ENCODE peak calls at places on chromosomes 13 and 19, in five cellular contexts. D, I, L, W and U are unnamed samples.

GRCh38 chr13:99086149-99086868 is 108.4 kb upstream of the DOCK9 start:
- DNase-seq in W (peak), L (peak), D (peak), I (peak), U (peak)

GRCh38 chr13:50124536-50125305 is 109.5 kb downstream of the KCNRG start:
- DNase-seq in D (peak), W (peak), I (peak), L (peak), U (peak)

GRCh38 chr13:30829145-30829544 is 76.9 kb upstream of the MEDAG start:
- DNase-seq in W (peak), L (no peak), D (no peak), I (no peak), U (peak)

GRCh38 chr13:99009987-99010551 is 32.2 kb upstream of the DOCK9 start:
- DNase-seq in W (no peak), I (no peak), L (no peak), D (no peak), U (no peak)

GRCh38 chr13:71830736-71831135 is 36.3 kb downstream of the DACH1 start:
- DNase-seq in D (no peak), W (no peak), I (no peak), L (no peak), U (no peak)

GRCh38 chr19:53659292-53659691 is 27.5 kb downstream of the DPRX start:
- DNase-seq in D (peak), W (peak), I (no peak), L (peak), U (no peak)

GRCh38 chr13:92225861-92226260 is 827.4 kb downstream of the GPC5 start:
- DNase-seq in W (no peak), I (no peak), L (no peak), D (no peak), U (no peak)

GRCh38 chr19:49570138-49570856 is 10.1 kb downstream of the NOSIP start:
- DNase-seq in D (peak), W (peak), I (peak), L (peak), U (peak)

GRCh38 chr19:51147663-51148062 is 5.6 kb downstream of the SIGLEC7 start:
- DNase-seq in W (no peak), D (no peak), I (no peak), L (no peak), U (no peak)

GRCh38 chr13:22001336-22001735 is 330.5 kb downstream of the FGF9 start:
- DNase-seq in L (no peak), D (no peak), I (no peak), W (no peak), U (no peak)

GRCh38 chr13:21997726-21998125 is 326.9 kb downstream of the FGF9 start:
- DNase-seq in D (no peak), I (no peak), W (no peak), L (no peak), U (no peak)

GRCh38 chr13:21998279-21998678 is 327.4 kb downstream of the FGF9 start:
- DNase-seq in D (no peak), L (no peak), W (no peak), I (no peak), U (no peak)

GRCh38 chr13:22000191-22000590 is 329.3 kb downstream of the FGF9 start:
- DNase-seq in W (no peak), I (no peak), D (no peak), L (no peak), U (no peak)

DNA sequence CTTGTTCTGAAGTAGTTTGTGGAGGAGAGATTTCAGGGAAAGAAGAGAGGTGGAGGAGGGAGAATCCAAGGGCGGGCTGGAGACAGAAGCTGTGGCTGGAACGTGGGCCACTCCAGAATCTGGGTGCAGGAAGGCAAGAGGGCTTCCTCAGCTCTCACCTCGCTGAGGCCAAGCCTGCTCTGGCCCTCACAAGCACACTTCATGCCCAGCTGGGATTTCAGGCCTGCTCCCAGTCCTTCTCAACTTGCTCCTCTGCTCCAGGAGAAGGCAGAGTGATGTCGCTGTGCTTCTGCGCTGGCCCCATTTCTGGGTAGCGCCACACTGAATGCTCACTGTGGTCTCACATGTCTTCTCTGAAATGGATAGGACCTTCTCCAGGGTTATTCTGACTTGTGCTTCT is 328.8 kb downstream of the FGF9 start:
- DNase-seq in I (no peak), L (no peak), D (no peak), W (no peak), U (no peak)
- H4K8ac ChIP-seq in I (no peak), L (no peak), D (no peak), W (no peak), U (no peak)

GRCh38 chr13:113178896-113179167 is 20.4 kb downstream of the PROZ start:
- DNase-seq in D (no peak), L (no peak), I (no peak), W (no peak), U (no peak)

GRCh38 chr13:113176292-113176691 is 17.8 kb downstream of the PROZ start:
- DNase-seq in L (no peak), I (no peak), D (no peak), W (no peak), U (no peak)

GRCh38 chr13:113179374-113180230 is 21.2 kb downstream of the PROZ start:
- DNase-seq in I (peak), L (no peak), D (no peak), W (no peak), U (peak)

GRCh38 chr13:113176822-113177221 is 18.4 kb downstream of the PROZ start:
- DNase-seq in L (no peak), I (no peak), D (no peak), W (no peak), U (no peak)

DNA sequence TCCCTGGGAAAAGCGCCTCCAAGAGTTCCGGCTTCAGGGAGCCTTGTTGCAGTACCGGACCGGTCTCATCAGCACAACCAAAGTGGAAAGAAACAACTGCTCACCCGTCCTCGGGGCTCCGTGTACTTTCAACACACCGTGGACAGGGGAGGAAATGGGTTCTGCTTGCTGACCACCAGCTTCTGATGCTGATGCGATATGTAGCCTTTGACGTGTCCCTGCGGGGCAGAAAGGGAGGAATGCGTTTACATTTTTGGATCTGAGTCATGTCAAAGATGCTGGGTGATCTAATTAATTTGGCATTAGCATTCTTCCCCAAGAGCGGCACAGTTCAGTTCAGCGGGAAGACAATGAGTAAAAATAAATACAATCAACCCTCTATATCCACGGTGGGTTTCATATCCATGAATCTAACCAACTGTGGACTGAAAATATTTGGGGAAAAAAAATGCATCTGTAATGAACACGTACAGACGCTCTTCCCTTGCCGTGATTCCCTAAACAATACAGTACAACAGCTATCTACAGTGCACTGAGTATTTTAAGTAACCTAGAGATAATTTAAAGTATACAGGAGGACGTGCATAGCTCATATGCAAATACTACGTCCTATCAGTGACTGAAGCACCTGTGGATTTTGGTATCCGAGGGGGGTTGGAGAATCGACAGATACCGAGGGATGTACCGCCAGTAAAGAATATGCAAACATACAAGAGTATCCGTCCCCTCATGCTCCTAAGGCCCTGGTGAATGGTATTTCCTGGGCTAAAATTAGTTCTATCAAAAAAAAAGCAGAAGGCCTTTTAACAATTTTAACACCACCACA is 19.8 kb downstream of the PROZ start:
- DNase-seq in W (peak), L (no peak), D (no peak), I (no peak), U (peak)
- H2BK120ac ChIP-seq in W (no peak), L (no peak), D (no peak), I (no peak), U (no peak)

GRCh38 chr13:73939071-73939380 is 195.2 kb downstream of the KLF12 start:
- DNase-seq in W (peak), L (no peak), I (no peak), D (no peak), U (peak)

GRCh38 chr13:73938375-73939070 is 195.7 kb downstream of the KLF12 start:
- DNase-seq in W (peak), D (no peak), L (no peak), I (peak), U (peak)

GRCh38 chr13:73936001-73936400 is 198.2 kb downstream of the KLF12 start:
- DNase-seq in I (no peak), D (no peak), W (no peak), L (no peak), U (no peak)

GRCh38 chr13:73939603-73940002 is 194.6 kb downstream of the KLF12 start:
- DNase-seq in D (no peak), L (no peak), W (no peak), I (no peak), U (no peak)

GRCh38 chr13:73937420-73937819 is 196.8 kb downstream of the KLF12 start:
- DNase-seq in I (no peak), D (no peak), W (no peak), L (no peak), U (peak)
- H2BK12ac ChIP-seq in I (no peak), D (no peak), W (no peak), L (no peak), U (no peak)

DNA sequence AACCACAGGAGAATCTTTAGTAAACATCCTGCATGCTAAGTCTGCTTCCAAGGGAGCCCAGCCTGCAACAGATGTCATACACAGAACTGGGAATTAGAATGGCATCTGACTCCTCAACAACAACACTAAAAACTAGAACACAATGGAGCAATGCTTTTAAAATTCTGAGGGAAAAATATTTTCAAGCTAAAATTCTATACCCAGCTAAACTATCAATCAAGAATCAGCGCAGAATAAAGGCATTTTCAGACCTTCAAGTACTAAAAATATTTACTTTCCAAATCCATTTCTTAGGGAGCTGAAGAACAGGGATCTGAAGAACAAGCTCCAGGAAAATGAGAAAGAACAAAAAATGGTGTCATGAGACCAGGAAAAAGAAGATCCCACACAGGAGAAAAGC is 46.9 kb upstream of the CHST8 start:
- DNase-seq in I (no peak), L (no peak), W (no peak), D (no peak), U (no peak)
- H4K8ac ChIP-seq in I (no peak), L (no peak), W (no peak), D (no peak), U (no peak)

DNA sequence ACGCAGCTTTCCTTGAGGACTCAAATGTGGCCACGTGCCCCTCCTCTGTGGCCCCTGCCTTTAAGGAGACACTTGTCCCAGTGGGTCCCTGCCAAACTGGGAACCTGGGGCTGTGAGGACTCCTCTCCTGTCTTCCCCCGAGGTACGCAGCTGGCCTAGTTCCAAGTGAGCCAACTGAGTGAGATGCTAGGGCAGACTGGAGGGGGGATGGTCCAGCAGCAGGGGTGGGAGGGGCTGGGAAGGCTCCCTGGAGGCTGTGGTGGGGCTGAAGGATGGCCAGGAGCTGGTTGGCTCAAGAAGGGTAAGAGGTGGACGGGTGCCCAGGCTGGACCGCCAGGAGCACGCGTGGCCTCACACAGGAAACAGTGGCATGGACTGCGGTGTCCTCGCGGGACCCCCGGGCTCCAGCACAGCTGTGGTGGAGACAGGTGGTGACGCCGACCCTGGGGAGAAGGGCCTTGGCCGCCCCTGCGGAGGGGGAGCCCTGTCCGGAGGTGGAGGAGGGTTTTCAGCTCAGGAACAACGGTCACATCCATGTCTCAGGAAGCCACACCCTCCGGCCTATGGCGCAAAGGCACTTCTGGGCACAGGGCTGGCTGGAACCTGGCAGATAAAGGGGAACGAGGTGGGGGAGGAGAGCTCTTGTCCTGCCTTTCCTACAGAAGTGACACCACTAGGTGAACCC is 45.8 kb downstream of the MLLT1 start:
- DNase-seq in W (no peak), D (no peak), I (no peak), L (no peak), U (no peak)
- H2BK120ac ChIP-seq in W (no peak), D (no peak), I (peak), L (no peak), U (no peak)

GRCh38 chr19:40560092-40560507 is 16.6 kb upstream of the SHKBP1 start:
- DNase-seq in I (no peak), D (no peak), L (no peak), W (no peak), U (no peak)

GRCh38 chr19:40553885-40554857 is 22.5 kb upstream of the SHKBP1 start:
- DNase-seq in W (no peak), D (peak), I (no peak), L (peak), U (no peak)

GRCh38 chr19:40555978-40556689 is 20.5 kb upstream of the SHKBP1 start:
- DNase-seq in L (no peak), I (no peak), W (no peak), D (no peak), U (no peak)

GRCh38 chr19:40559394-40559793 is 17.3 kb upstream of the SHKBP1 start:
- DNase-seq in D (no peak), W (no peak), I (no peak), L (no peak), U (no peak)

DNA sequence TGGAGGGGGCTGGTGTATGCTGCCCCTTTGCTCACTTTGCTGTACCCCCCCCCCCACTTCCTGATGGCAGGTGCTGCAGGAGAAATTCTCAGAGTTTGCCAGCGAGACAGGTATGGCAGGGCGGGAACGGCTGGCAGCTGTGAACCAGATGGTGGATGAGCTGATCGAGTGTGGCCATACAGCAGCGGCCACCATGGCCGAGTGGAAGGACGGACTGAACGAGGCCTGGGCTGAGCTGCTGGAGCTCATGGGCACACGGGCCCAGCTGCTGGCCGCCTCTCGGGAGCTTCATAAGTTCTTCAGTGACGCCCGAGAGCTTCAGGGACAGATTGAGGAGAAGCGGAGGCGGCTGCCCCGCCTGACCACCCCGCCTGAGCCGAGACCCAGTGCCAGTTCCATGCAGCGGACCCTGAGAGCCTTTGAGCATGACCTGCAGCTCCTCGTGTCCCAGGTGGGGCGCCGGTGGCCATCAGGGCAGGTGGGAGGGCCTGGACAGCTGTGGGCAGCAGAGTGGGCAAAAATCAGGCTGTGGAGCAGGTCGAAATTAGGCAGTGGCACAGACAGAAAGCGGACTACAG is 19.6 kb upstream of the SHKBP1 start:
- DNase-seq in L (no peak), W (no peak), I (no peak), D (no peak), U (no peak)
- H2BK12ac ChIP-seq in L (no peak), W (no peak), I (no peak), D (no peak), U (no peak)

DNA sequence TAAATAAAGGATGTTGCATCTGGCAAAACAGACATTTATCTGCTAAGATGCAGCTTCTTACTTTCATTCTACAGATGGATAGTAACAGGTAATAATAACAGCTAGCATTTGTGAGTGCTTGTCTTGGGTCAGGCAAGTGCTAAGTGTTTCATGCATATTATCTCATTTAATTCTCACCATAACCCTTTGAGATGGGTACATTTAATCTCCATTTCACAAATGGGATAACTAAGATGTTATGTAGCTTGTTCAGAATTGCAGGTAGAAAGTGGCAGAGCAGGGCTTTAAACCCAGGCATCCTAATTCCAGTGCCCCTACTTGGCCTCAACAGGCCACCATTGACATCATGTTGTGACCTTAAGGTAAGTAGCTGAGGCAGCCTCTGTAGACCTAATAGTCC is 69.8 kb downstream of the LMO7 start:
- DNase-seq in L (no peak), W (no peak), I (no peak), D (no peak), U (no peak)
- H4K8ac ChIP-seq in L (no peak), W (no peak), I (no peak), D (no peak), U (no peak)

DNA sequence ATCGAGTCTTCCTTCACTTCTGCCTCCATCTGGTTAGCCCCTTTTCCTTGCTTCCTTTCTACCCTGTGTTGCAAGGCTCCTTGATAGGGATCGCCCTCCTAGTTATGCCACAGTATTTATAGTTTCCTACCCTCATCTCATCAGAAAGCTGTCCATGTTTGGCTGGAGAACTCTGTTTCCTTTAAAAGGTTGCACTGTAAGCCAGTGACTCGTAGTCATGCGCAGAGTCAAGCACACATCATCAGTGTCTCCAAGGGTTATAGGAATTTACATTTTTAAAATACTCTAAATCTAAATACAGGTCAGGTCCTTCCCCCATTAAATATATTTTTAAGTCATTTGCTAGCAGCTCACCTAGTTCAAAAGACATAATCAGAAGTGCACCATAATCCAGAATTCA is 81.2 kb downstream of the GPR12 start:
- DNase-seq in I (no peak), W (no peak), L (no peak), D (no peak), U (peak)
- H2BK120ac ChIP-seq in I (no peak), W (no peak), L (no peak), D (no peak), U (no peak)